ENCODE peak calls at places on chromosomes 2 and 18, in ten cellular contexts. I, Q, Y, A, L, G, P, O, C and D are unnamed samples.

GRCh38 chr2:98829586-98830270 is 98.8 kb upstream of the MGAT4A start:
- DNase-seq in I (no peak), Q (no peak), Y (no peak), A (no peak), L (no peak), G (peak; percentile 73), P (no peak), O (no peak), C (no peak), D (no peak)

GRCh38 chr2:77552956-77553355 is 30.8 kb upstream of the LRRTM4 start:
- DNase-seq in I (no peak), Q (no peak), Y (no peak), A (no peak), L (no peak), G (no peak), P (peak; percentile 2), O (no peak), C (no peak), D (no peak)

GRCh38 chr2:195108182-195108581 is 548.8 kb upstream of the SLC39A10 start:
- DNase-seq in I (no peak), Q (no peak), Y (no peak), A (no peak), L (no peak), G (no peak), P (no peak), O (no peak), C (no peak), D (no peak)

GRCh38 chr18:8615397-8616025 is 6.3 kb downstream of the RAB12 start:
- DNase-seq in I (no peak), Q (no peak), Y (peak; percentile 40), A (peak; percentile 74), L (peak; percentile 36), G (peak; percentile 80), P (peak; percentile 95), O (no peak), C (peak; percentile 92), D (peak; percentile 53)

GRCh38 chr18:23137093-23137640 is 1.9 kb downstream of the CABLES1 start:
- DNase-seq in I (no peak), Q (no peak), Y (no peak), A (no peak), L (no peak), G (peak; percentile 46), P (peak; percentile 28), O (no peak), C (peak; percentile 55), D (no peak)

GRCh38 chr2:168234407-168235085 is 12.8 kb downstream of the STK39 start:
- DNase-seq in I (no peak), Q (no peak), Y (no peak), A (no peak), L (no peak), G (no peak), P (no peak), O (no peak), C (no peak), D (no peak)

GRCh38 chr2:60984717-60985116 is 32.8 kb upstream of the PEX13 start:
- DNase-seq in I (no peak), Q (no peak), Y (no peak), A (no peak), L (no peak), G (no peak), P (no peak), O (no peak), C (no peak), D (no peak)

GRCh38 chr2:198587201-198587600 is 782.8 kb downstream of the PLCL1 start:
- DNase-seq in I (no peak), Q (no peak), Y (no peak), A (no peak), L (no peak), G (no peak), P (no peak), O (no peak), C (no peak), D (no peak)

GRCh38 chr2:96769816-96770215 is 9.1 kb downstream of the CNNM4 start:
- DNase-seq in I (no peak), Q (peak; percentile 69), Y (no peak), A (peak; percentile 89), L (peak; percentile 65), G (no peak), P (no peak), O (peak; percentile 62), C (no peak), D (no peak)

GRCh38 chr18:9474983-9475642 is at the start of gene RALBP1:
- DNase-seq in I (peak; percentile 97), Q (peak; percentile 100), Y (peak; percentile 100), A (peak; percentile 100), L (peak; percentile 99), G (peak; percentile 96), P (peak; percentile 97), O (peak; percentile 100), C (peak; percentile 100), D (peak; percentile 90)

GRCh38 chr2:71336384-71336783 is 4.8 kb downstream of the ZNF638 start:
- DNase-seq in I (no peak), Q (no peak), Y (no peak), A (no peak), L (no peak), G (no peak), P (no peak), O (no peak), C (no peak), D (no peak)

GRCh38 chr2:166944909-166945308 is 56.6 kb downstream of the XIRP2 start:
- DNase-seq in I (no peak), Q (no peak), Y (no peak), A (no peak), L (no peak), G (no peak), P (no peak), O (no peak), C (no peak), D (no peak)

DNA sequence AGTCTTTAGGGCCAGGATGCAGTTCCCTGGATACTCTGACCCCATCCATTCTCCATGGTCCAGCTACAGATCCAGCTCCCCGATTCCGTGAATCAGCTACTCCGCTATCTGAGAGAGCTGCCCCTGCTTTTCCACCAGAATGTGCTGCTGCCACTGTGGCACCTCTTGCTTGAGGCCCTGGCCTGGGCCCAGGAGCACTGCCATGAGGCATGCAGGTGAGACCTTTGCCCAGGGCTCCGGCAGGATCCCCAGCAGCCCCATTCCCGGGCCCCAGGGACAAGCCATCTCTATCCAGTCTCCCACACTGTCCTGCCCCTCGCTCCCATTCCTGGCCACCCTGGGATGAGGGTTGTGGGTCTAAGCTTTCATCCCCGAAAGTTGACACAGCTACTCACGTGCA is 7.5 kb downstream of the TMEM214 start:
- DNase-seq in I (no peak), Q (no peak), Y (no peak), A (no peak), L (no peak), G (no peak), P (no peak), O (no peak), C (no peak), D (no peak)
- H3K36me3 ChIP-seq in I (peaks cover 78% of the 10 kb centered on the region), Q (peaks cover 65% of the 10 kb centered on the region), Y (peaks cover 64% of the 10 kb centered on the region), A (peaks cover 53% of the 10 kb centered on the region), L (peaks cover 50% of the 10 kb centered on the region), G (peaks cover 22% of the 10 kb centered on the region), P (peaks cover 46% of the 10 kb centered on the region), O (peaks cover 20% of the 10 kb centered on the region), C (peaks cover 34% of the 10 kb centered on the region), D (peaks cover 6% of the 10 kb centered on the region)

GRCh38 chr2:38129987-38130386 is 54.0 kb upstream of the CYP1B1 start:
- DNase-seq in I (no peak), Q (no peak), Y (no peak), A (no peak), L (peak; percentile 37), G (no peak), P (no peak), O (no peak), C (no peak), D (no peak)

GRCh38 chr2:38130877-38131276 is 54.9 kb upstream of the CYP1B1 start:
- DNase-seq in I (no peak), Q (no peak), Y (no peak), A (no peak), L (no peak), G (no peak), P (no peak), O (no peak), C (no peak), D (no peak)

GRCh38 chr2:38129410-38129809 is 53.5 kb upstream of the CYP1B1 start:
- DNase-seq in I (no peak), Q (no peak), Y (no peak), A (no peak), L (no peak), G (no peak), P (no peak), O (no peak), C (peak; percentile 61), D (no peak)

GRCh38 chr2:38127277-38127676 is 51.3 kb upstream of the CYP1B1 start:
- DNase-seq in I (no peak), Q (no peak), Y (no peak), A (no peak), L (no peak), G (no peak), P (no peak), O (no peak), C (no peak), D (no peak)

DNA sequence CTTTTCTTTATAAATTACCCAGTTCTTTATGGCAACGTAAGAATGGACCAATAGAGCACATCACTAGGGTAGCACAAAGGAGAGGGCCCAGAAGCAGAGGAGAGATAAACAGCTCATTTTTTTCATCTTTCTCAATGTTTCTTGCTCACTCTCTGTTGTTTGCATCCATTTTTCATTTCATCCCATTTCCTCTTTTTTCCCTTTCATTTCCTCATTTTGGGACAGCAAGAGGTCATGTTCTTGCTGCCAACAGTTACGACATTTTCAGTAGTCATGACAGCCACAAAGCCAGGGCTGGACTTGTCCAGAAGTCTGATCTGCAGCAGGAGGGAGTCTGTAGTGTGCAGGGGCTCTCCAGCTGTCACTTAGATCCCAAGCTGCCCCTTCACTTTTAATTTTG is 52.7 kb upstream of the CYP1B1 start:
- DNase-seq in I (no peak), Q (no peak), Y (no peak), A (peak; percentile 78), L (peak; percentile 72), G (no peak), P (no peak), O (no peak), C (peak; percentile 66), D (no peak)
- H3K4me1 ChIP-seq in I (no peaks in the 10 kb centered on the region), Q (no peaks in the 10 kb centered on the region), Y (peaks cover 14% of the 10 kb centered on the region), A (no peaks in the 10 kb centered on the region), L (no peaks in the 10 kb centered on the region), G (no peaks in the 10 kb centered on the region), P (no peaks in the 10 kb centered on the region), O (peaks cover 9% of the 10 kb centered on the region), C (no peaks in the 10 kb centered on the region), D (no peaks in the 10 kb centered on the region)

GRCh38 chr2:217790195-217790594 is 212.6 kb downstream of the TNS1 start:
- DNase-seq in I (no peak), Q (no peak), Y (no peak), A (peak; percentile 61), L (no peak), G (no peak), P (no peak), O (no peak), C (no peak), D (no peak)
- H3K4me3 ChIP-seq in I (no peak overlapping the region), Q (peak overlapping the region; percentile 23), Y (no peak overlapping the region), A (no peak overlapping the region), L (no peak overlapping the region), G (no peak overlapping the region), P (no peak overlapping the region), O (no peak overlapping the region), C (no peak overlapping the region), D (no peak overlapping the region)

DNA sequence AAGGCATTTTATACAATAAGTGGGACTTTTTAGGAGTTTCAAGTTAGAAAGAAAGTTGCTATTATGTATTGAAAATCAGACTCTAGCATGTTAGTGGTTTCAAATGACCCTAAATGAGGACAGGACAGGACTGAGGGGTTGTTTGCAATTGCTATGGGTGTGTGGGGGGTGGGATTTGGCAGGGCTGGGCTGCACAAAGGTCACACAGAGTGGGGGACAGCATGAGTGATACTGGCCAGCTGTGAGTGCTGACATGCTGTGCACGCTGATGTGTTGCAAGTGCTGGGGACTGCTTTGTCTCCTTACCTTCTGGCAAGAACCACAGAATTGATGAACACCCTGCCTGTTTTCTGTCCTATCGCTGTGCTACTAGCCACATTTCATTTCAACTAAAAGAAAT is 29.8 kb downstream of the RNMT start:
- DNase-seq in I (no peak), Q (peak; percentile 25), Y (no peak), A (no peak), L (no peak), G (no peak), P (no peak), O (no peak), C (no peak), D (no peak)
- H3K36me3 ChIP-seq in I (peaks cover 55% of the 10 kb centered on the region), Q (peaks cover 82% of the 10 kb centered on the region), Y (peaks cover 20% of the 10 kb centered on the region), A (peaks cover 35% of the 10 kb centered on the region), L (peaks cover 62% of the 10 kb centered on the region), G (peaks cover 43% of the 10 kb centered on the region), P (peaks cover 33% of the 10 kb centered on the region), O (peaks cover 9% of the 10 kb centered on the region), C (peaks cover 64% of the 10 kb centered on the region), D (peaks cover 12% of the 10 kb centered on the region)